ENCODE peak calls at places on chromosomes 6 and 20, in nine cellular contexts. E is SJSA1; Y is heart left ventricle; I is tibial artery; B is CD8-positive, alpha-beta memory T cell; K is DND-41; F is RWPE1; D is gastrocnemius medialis; X is neural progenitor cell. U is an unnamed sample.

GRCh38 chr6:20447581-20448132 is 46.0 kb downstream of the E2F3 start:
- DNase-seq in E (no peak), Y (no peak), I (no peak), B (no peak), K (no peak), F (no peak), D (no peak), X (no peak), U (no peak)

GRCh38 chr20:63895886-63896135 is 885 bp downstream of the DNAJC5 start:
- DNase-seq in E (no peak), Y (no peak), I (no peak), B (peak), K (no peak), F (no peak), D (no peak), X (peak), U (no peak)

GRCh38 chr6:56659721-56660373 is 17.2 kb upstream of the DST start:
- DNase-seq in E (no peak), Y (no peak), I (no peak), B (no peak), K (no peak), F (no peak), D (no peak), X (no peak), U (no peak)

GRCh38 chr6:126176266-126176665 is 163.6 kb upstream of the CENPW start:
- DNase-seq in E (no peak), Y (no peak), I (no peak), B (no peak), K (no peak), F (no peak), D (no peak), X (peak), U (no peak)

GRCh38 chr6:6883011-6883410 is 224.8 kb upstream of the RREB1 start:
- DNase-seq in E (no peak), Y (no peak), I (no peak), B (no peak), K (no peak), F (no peak), D (no peak), X (no peak), U (no peak)

GRCh38 chr6:18277181-18278006 is 13.1 kb upstream of the DEK start:
- DNase-seq in E (no peak), Y (no peak), I (no peak), B (no peak), K (no peak), F (no peak), D (no peak), X (peak), U (peak)

GRCh38 chr6:4606681-4607025 is 169.6 kb upstream of the CDYL start:
- DNase-seq in E (no peak), Y (no peak), I (no peak), B (no peak), K (no peak), F (no peak), D (no peak), X (no peak), U (no peak)

GRCh38 chr6:148325316-148326068 is 17.1 kb upstream of the SASH1 start:
- DNase-seq in E (no peak), Y (no peak), I (no peak), B (no peak), K (no peak), F (no peak), D (no peak), X (no peak), U (no peak)

GRCh38 chr6:45344900-45345299 is 16.8 kb downstream of the RUNX2 start:
- DNase-seq in E (no peak), Y (no peak), I (no peak), B (no peak), K (no peak), F (no peak), D (no peak), X (no peak), U (no peak)

GRCh38 chr6:134938896-134939295 is 11.0 kb downstream of the ALDH8A1 start:
- DNase-seq in E (no peak), Y (no peak), I (no peak), B (peak), K (peak), F (no peak), D (no peak), X (no peak), U (no peak)

GRCh38 chr6:147903321-147903720 is 394.8 kb downstream of the SAMD5 start:
- DNase-seq in E (no peak), Y (no peak), I (no peak), B (no peak), K (no peak), F (no peak), D (no peak), X (no peak), U (no peak)

GRCh38 chr20:46800405-46800804 is 91.0 kb downstream of the SLC2A10 start:
- DNase-seq in E (no peak), Y (no peak), I (no peak), B (no peak), K (no peak), F (no peak), D (no peak), X (no peak), U (no peak)

GRCh38 chr6:134517145-134517658 is 199.3 kb upstream of the SGK1 start:
- DNase-seq in E (no peak), Y (peak), I (peak), B (no peak), K (no peak), F (peak), D (peak), X (peak), U (peak)

GRCh38 chr6:36386495-36387439 is 702 bp downstream of the ETV7 start:
- DNase-seq in E (peak), Y (no peak), I (no peak), B (peak), K (peak), F (peak), D (no peak), X (peak), U (no peak)

GRCh38 chr6:137155830-137156229 is 17.6 kb downstream of the IL22RA2 start:
- DNase-seq in E (no peak), Y (no peak), I (no peak), B (peak), K (peak), F (peak), D (no peak), X (no peak), U (no peak)

GRCh38 chr20:22370137-22370536 is 214.2 kb downstream of the FOXA2 start:
- DNase-seq in E (no peak), Y (no peak), I (no peak), B (no peak), K (no peak), F (no peak), D (no peak), X (no peak), U (no peak)

GRCh38 chr20:48149887-48150286 is 364.6 kb upstream of the SULF2 start:
- DNase-seq in E (no peak), Y (no peak), I (no peak), B (no peak), K (no peak), F (no peak), D (no peak), X (peak), U (no peak)

GRCh38 chr6:156869986-156870398 is 92.8 kb downstream of the ARID1B start:
- DNase-seq in E (no peak), Y (no peak), I (no peak), B (no peak), K (no peak), F (no peak), D (no peak), X (peak), U (no peak)

GRCh38 chr6:36827261-36828079 is 11.8 kb downstream of the CPNE5 start:
- DNase-seq in E (peak), Y (peak), I (no peak), B (no peak), K (peak), F (peak), D (no peak), X (peak), U (peak)

GRCh38 chr20:32343438-32343837 is 14.7 kb upstream of the ASXL1 start:
- DNase-seq in E (no peak), Y (no peak), I (no peak), B (no peak), K (no peak), F (peak), D (no peak), X (no peak), U (no peak)

GRCh38 chr20:17912916-17913315 is 55.7 kb downstream of the SNX5 start:
- DNase-seq in E (no peak), Y (no peak), I (no peak), B (no peak), K (no peak), F (no peak), D (no peak), X (no peak), U (no peak)

GRCh38 chr20:17905544-17905943 is 63.0 kb downstream of the SNX5 start:
- DNase-seq in E (no peak), Y (no peak), I (no peak), B (no peak), K (no peak), F (no peak), D (no peak), X (no peak), U (no peak)

GRCh38 chr20:17910828-17911294 is 57.7 kb downstream of the SNX5 start:
- DNase-seq in E (peak), Y (peak), I (no peak), B (no peak), K (no peak), F (peak), D (no peak), X (no peak), U (no peak)

GRCh38 chr20:17911927-17912326 is 56.7 kb downstream of the SNX5 start:
- DNase-seq in E (no peak), Y (no peak), I (no peak), B (no peak), K (no peak), F (no peak), D (no peak), X (no peak), U (no peak)

GRCh38 chr20:17909745-17910345 is 58.7 kb downstream of the SNX5 start:
- DNase-seq in E (no peak), Y (no peak), I (no peak), B (no peak), K (no peak), F (no peak), D (no peak), X (no peak), U (no peak)
- H3K27ac ChIP-seq in E (no peak), Y (no peak), I (peak), B (no peak), K (no peak), F (no peak), D (peak), X (no peak), U (no peak)

DNA sequence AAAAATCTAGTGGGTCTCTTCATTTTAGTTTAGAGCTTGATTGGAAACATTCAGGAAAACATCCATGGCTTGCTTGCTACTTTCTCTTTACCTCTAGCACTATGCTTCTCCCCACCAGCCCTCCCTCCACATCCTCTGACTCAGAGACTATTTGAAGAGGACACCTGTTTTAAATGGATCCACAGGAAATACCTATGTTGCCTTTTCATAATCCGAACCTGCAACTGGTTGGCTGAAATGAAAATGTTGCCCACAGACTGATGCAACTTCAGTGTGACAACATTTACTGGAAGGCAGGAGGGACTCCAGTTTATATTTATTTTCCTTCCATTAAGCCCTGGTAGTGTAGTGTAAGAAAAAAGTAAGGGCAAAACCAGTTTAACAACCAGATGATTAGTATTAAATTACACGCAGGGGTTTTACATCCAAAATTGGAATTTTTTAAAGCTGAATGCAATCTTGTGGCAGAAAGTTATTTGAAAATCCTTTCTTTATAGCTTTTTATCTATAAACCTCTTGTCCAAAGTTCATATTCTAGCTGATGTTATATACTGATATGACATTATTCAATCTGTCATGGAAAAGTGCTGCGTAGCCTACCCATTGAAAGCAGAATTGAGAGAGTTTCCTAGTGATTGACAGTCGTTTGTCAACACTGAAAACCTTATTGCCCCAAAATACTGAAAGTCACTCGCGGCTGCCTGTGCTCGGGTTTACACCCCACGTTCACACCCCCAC is 904 bp upstream of the AIG1 start:
- DNase-seq in E (no peak), Y (no peak), I (no peak), B (peak), K (peak), F (peak), D (peak), X (no peak), U (no peak)
- H3K27ac ChIP-seq in E (peak), Y (peak), I (peak), B (peak), K (peak), F (peak), D (peak), X (no peak), U (peak)

DNA sequence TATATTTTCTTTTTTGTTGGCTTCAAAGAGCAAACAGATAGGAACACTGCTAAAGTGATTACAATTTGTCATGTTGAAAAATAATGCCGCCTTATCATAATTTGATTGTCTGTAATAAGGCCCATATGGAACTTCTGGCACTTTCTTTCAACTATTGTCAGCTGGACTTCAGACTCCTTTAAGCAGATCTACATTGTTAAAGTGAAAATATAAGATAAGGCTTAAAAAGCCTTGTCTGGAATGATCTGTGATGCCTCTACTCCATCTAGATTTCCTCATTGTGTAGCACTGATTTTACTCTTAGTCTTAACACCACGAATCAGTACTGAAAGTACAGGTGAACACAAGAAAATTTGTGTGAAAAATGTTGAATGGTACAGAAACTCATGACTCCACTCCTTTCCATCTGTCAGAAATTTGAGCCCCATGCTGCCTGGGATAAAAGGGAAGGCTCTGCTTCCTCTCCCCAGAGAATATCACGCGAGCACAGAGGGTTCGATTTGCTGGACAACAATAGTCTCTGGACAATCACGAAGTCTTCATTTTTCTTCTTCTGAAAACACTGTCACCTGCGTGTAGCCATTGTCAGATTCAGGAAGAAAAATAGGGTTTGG is 56.0 kb downstream of the BCAS1 start:
- DNase-seq in E (no peak), Y (no peak), I (no peak), B (no peak), K (no peak), F (no peak), D (no peak), X (no peak), U (no peak)
- H3K27ac ChIP-seq in E (no peak), Y (no peak), I (no peak), B (no peak), K (no peak), F (no peak), D (no peak), X (no peak), U (peak)

DNA sequence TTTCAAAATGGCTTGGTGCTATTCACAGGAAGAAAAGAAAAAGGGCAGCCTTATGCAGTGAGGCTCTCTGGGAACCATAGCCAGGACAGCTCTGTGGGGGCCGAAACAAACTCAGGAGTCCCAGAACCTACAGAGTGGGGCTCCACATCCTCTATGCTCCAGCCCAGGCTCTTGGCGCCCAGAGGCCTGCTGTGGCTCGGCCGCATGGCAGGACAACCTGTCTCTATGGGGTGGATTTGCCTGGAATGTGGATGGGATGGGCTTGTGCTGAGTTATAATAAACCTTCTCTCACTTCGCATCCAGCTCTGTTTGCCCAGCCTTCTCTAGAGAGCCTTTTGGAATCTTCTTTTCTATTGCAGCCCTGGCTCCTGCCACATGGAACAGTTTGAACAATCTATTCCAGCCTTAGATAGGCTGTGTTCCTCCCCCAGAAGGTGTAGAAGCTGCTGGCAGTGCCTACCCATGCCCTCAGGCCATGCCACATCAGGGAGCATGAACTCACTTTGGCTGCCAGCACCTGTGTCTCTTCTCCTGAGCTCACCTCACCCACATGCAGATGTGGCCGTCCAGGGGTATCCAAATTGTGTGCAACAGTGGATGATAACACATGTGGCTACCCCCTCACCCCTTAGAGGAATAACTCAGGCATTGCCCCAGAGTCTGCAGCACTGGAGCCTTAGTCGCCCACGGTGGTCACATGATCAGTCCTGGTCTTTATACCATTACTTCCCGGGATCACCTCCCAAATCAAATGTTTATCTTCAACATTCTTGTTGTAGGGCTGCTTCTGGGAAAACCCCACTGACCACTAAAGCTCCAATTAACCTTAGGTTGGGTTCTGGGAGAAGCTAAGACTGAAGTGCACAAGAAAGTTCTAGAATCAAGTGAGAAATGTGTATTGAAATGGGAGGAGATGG is 110.2 kb downstream of the BANF2 start:
- DNase-seq in E (no peak), Y (no peak), I (peak), B (no peak), K (no peak), F (no peak), D (no peak), X (no peak), U (no peak)
- H3K27ac ChIP-seq in E (peak), Y (no peak), I (peak), B (no peak), K (no peak), F (no peak), D (no peak), X (no peak), U (no peak)

GRCh38 chr6:73983367-73983766 is 287.4 kb downstream of the CD109 start:
- DNase-seq in E (no peak), Y (no peak), I (no peak), B (no peak), K (no peak), F (no peak), D (no peak), X (no peak), U (no peak)
- H3K27ac ChIP-seq in E (no peak), Y (no peak), I (no peak), B (no peak), K (no peak), F (no peak), D (no peak), X (no peak), U (no peak)

DNA sequence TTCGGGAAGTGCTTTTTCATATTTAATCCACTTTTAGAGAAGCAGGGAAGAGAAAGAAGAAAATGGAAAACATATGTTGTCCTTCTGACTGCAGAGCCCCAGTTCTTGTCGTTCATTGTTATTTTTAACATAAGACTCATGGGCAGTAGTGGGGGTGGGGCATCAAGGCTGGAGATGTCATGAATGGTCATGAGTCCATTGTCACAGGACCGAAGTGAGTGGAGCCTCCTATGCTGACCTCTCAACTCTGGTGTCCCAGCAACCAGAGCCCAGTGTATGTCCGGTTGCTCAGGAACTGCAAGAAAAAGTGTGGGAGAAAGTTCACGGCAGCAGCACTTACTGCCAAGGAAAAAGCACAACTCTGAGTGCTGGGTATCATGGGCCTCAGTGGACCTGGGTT is 108.6 kb downstream of the BANF2 start:
- DNase-seq in E (peak), Y (peak), I (peak), B (no peak), K (no peak), F (no peak), D (peak), X (no peak), U (no peak)
- H3K27ac ChIP-seq in E (peak), Y (no peak), I (peak), B (no peak), K (no peak), F (no peak), D (peak), X (no peak), U (no peak)

DNA sequence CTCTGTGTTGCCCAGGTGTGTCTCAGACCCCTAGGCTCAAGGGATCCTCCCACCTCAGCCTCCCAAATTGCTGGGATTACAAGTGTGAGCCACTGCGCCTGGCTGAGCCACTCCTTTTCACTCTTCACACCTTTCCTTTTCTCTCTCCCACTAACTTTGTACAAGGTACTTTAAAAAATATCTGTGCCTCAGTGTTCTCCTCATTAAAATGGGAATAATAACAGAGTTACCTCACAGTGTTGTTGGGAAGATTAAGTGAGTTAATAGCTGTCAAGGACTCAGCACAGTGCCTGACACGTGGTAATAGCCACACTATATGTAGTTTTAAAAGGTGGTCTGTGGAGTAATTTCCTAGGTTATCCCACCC is 78.8 kb upstream of the NAA20 start:
- DNase-seq in E (no peak), Y (no peak), I (no peak), B (no peak), K (no peak), F (no peak), D (no peak), X (no peak), U (no peak)
- H3K27ac ChIP-seq in E (no peak), Y (no peak), I (no peak), B (no peak), K (no peak), F (peak), D (no peak), X (no peak), U (no peak)